ENCODE peak calls at places on chromosomes 3 and 15, in nine cellular contexts. Q is WERI-Rb-1, D is progenitor cell of endocrine pancreas, I is B cell, Z is body of pancreas, A is A549, F is fibroblast of mammary gland, J is bronchial epithelial cell, B is D721Med. R is an unnamed sample.

GRCh38 chr3:5095879-5096278 is 26.2 kb upstream of the ARL8B start:
- DNase-seq in Q (no peak), D (peak), I (peak), Z (no peak), A (no peak), F (peak), J (no peak), B (no peak), R (peak)

GRCh38 chr3:5058463-5058862 is 63.6 kb upstream of the ARL8B start:
- DNase-seq in Q (no peak), D (no peak), I (no peak), Z (no peak), A (no peak), F (peak), J (peak), B (no peak), R (no peak)

GRCh38 chr3:7562892-7563291 is 702.0 kb downstream of the GRM7 start:
- DNase-seq in Q (no peak), D (no peak), I (no peak), Z (no peak), A (no peak), F (no peak), J (peak), B (no peak), R (no peak)

GRCh38 chr3:129633751-129634481 is 27.4 kb upstream of the PLXND1 start:
- DNase-seq in Q (peak), D (no peak), I (no peak), Z (no peak), A (no peak), F (no peak), J (no peak), B (peak), R (no peak)

GRCh38 chr3:177693596-177693995 is 496.3 kb upstream of the TBL1XR1 start:
- DNase-seq in Q (no peak), D (no peak), I (no peak), Z (no peak), A (no peak), F (no peak), J (no peak), B (no peak), R (no peak)

GRCh38 chr15:82108489-82109078 is 62.8 kb upstream of the MEX3B start:
- DNase-seq in Q (peak), D (peak), I (peak), Z (peak), A (peak), F (peak), J (peak), B (no peak), R (peak)

GRCh38 chr3:113773381-113773780 is 26.5 kb downstream of the ATP6V1A start:
- DNase-seq in Q (no peak), D (no peak), I (no peak), Z (no peak), A (no peak), F (peak), J (no peak), B (no peak), R (no peak)

GRCh38 chr15:80773122-80773551 is 6.0 kb upstream of the CEMIP start:
- DNase-seq in Q (peak), D (no peak), I (no peak), Z (no peak), A (no peak), F (peak), J (peak), B (no peak), R (no peak)

GRCh38 chr3:163919154-163919553 is 1159.1 kb downstream of the SI start:
- DNase-seq in Q (no peak), D (no peak), I (no peak), Z (no peak), A (no peak), F (no peak), J (peak), B (no peak), R (no peak)

GRCh38 chr15:56053046-56053400 is 59.6 kb upstream of the NEDD4 start:
- DNase-seq in Q (no peak), D (no peak), I (no peak), Z (no peak), A (no peak), F (no peak), J (no peak), B (no peak), R (no peak)

GRCh38 chr3:52533623-52534280 is at the start of gene NT5DC2:
- DNase-seq in Q (peak), D (peak), I (peak), Z (peak), A (peak), F (peak), J (no peak), B (peak), R (peak)

GRCh38 chr15:32888221-32888761 is 170.5 kb downstream of the GREM1 start:
- DNase-seq in Q (no peak), D (no peak), I (no peak), Z (no peak), A (no peak), F (peak), J (peak), B (no peak), R (no peak)

GRCh38 chr3:98325055-98325454 is 28.6 kb upstream of the OR5K4 start:
- DNase-seq in Q (no peak), D (no peak), I (no peak), Z (peak), A (no peak), F (no peak), J (peak), B (no peak), R (no peak)

GRCh38 chr15:88018865-88019626 is 237.5 kb downstream of the NTRK3 start:
- DNase-seq in Q (peak), D (no peak), I (no peak), Z (no peak), A (no peak), F (peak), J (peak), B (no peak), R (peak)

GRCh38 chr3:153284282-153284938 is 122.4 kb downstream of the RAP2B start:
- DNase-seq in Q (no peak), D (no peak), I (peak), Z (peak), A (peak), F (peak), J (peak), B (no peak), R (no peak)

GRCh38 chr15:37015025-37015424 is 85.3 kb downstream of the MEIS2 start:
- DNase-seq in Q (no peak), D (no peak), I (no peak), Z (no peak), A (no peak), F (peak), J (peak), B (no peak), R (no peak)

GRCh38 chr3:128487813-128488635 is 5.0 kb downstream of the GATA2 start:
- DNase-seq in Q (peak), D (no peak), I (peak), Z (peak), A (peak), F (peak), J (peak), B (peak), R (peak)

GRCh38 chr3:121834079-121834730 is 655 bp downstream of the IQCB1 start:
- DNase-seq in Q (no peak), D (no peak), I (peak), Z (no peak), A (peak), F (peak), J (peak), B (no peak), R (no peak)

GRCh38 chr15:70271422-70272088 is 173.8 kb upstream of the TLE3 start:
- DNase-seq in Q (peak), D (no peak), I (no peak), Z (peak), A (peak), F (peak), J (peak), B (no peak), R (no peak)

GRCh38 chr3:9779721-9780450 is 10.1 kb upstream of the CAMK1 start:
- DNase-seq in Q (no peak), D (no peak), I (peak), Z (no peak), A (no peak), F (no peak), J (no peak), B (no peak), R (no peak)

GRCh38 chr3:121660356-121661171 is at the start of gene HCLS1:
- DNase-seq in Q (no peak), D (no peak), I (peak), Z (peak), A (no peak), F (peak), J (peak), B (no peak), R (no peak)

GRCh38 chr3:146679191-146679590 is 74.0 kb upstream of the PLSCR5 start:
- DNase-seq in Q (no peak), D (no peak), I (no peak), Z (no peak), A (no peak), F (no peak), J (no peak), B (no peak), R (no peak)

GRCh38 chr3:188740030-188740429 is 431.7 kb upstream of the TPRG1 start:
- DNase-seq in Q (no peak), D (no peak), I (no peak), Z (no peak), A (no peak), F (no peak), J (no peak), B (no peak), R (no peak)

GRCh38 chr15:64903331-64903950 is 8.3 kb upstream of the ANKDD1A start:
- DNase-seq in Q (no peak), D (no peak), I (no peak), Z (no peak), A (no peak), F (no peak), J (no peak), B (no peak), R (no peak)

GRCh38 chr15:78224024-78224413 is 10.3 kb downstream of the ACSBG1 start:
- DNase-seq in Q (no peak), D (no peak), I (no peak), Z (no peak), A (no peak), F (peak), J (no peak), B (no peak), R (no peak)

GRCh38 chr3:160686955-160687535 is 10.1 kb downstream of the ARL14 start:
- DNase-seq in Q (no peak), D (no peak), I (peak), Z (no peak), A (no peak), F (peak), J (peak), B (no peak), R (no peak)

GRCh38 chr3:66396161-66396760 is 104.6 kb downstream of the LRIG1 start:
- DNase-seq in Q (no peak), D (no peak), I (no peak), Z (peak), A (no peak), F (peak), J (no peak), B (no peak), R (no peak)

GRCh38 chr3:24336101-24336500 is 158.5 kb downstream of the THRB start:
- DNase-seq in Q (no peak), D (no peak), I (no peak), Z (no peak), A (no peak), F (no peak), J (no peak), B (no peak), R (no peak)

GRCh38 chr3:162863579-162863978 is 1367.0 kb downstream of the OTOL1 start:
- DNase-seq in Q (no peak), D (no peak), I (no peak), Z (no peak), A (no peak), F (no peak), J (no peak), B (no peak), R (no peak)

GRCh38 chr3:162865466-162865865 is 1368.9 kb downstream of the OTOL1 start:
- DNase-seq in Q (no peak), D (no peak), I (no peak), Z (no peak), A (no peak), F (no peak), J (no peak), B (no peak), R (no peak)
- TF ChIP-seq CTCF in Q (no peak), D (no peak), I (no peak), Z (no peak), A (no peak), F (no peak), J (no peak), B (no peak), R (no peak)

DNA sequence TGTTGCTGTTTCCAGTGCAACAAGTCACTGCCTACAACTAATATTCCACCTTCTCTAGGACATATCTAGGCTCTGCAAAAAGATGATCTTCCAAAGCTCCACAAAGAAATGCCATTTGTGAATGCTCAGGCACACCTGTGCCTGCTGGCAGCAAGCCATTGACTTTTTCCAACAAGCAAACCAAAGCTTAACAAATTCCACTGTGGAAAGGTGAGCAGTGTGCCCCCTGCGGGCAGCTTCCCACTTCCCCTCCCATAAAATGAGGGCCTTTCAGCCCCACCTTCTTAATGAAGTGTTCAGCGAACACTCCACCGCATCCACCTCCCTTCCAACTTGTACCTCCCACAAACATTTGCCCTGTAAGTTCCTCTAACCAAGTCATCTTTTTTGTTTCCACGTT is 157.5 kb upstream of the SLC24A5 start:
- DNase-seq in Q (no peak), D (no peak), I (no peak), Z (peak), A (no peak), F (no peak), J (no peak), B (no peak), R (no peak)
- TF ChIP-seq CTCF in Q (no peak), D (no peak), I (no peak), Z (peak), A (no peak), F (no peak), J (no peak), B (no peak), R (no peak)

DNA sequence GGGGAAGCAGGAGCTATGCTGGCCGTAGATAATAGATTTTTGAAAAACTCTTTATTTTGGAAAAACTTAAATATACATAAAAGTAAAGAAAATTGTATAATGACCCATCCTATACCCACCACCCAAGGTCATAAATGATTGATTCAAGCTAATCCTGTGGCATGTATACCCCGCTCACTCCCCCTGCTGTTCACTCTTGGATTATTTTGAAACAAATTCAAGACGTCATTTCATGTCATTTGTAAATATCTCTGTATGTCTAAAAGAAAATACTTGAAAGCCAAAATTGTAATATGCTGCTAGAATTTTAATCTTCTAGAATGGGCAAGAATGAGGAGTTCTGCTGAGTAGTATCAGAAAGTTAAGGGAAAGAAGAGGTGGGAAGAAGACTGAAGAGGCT is 241.7 kb downstream of the FEZF2 start:
- DNase-seq in Q (no peak), D (no peak), I (no peak), Z (no peak), A (no peak), F (peak), J (peak), B (no peak), R (no peak)
- TF ChIP-seq CTCF in Q (peak), D (peak), I (no peak), Z (peak), A (no peak), F (peak), J (peak), B (peak), R (peak)

DNA sequence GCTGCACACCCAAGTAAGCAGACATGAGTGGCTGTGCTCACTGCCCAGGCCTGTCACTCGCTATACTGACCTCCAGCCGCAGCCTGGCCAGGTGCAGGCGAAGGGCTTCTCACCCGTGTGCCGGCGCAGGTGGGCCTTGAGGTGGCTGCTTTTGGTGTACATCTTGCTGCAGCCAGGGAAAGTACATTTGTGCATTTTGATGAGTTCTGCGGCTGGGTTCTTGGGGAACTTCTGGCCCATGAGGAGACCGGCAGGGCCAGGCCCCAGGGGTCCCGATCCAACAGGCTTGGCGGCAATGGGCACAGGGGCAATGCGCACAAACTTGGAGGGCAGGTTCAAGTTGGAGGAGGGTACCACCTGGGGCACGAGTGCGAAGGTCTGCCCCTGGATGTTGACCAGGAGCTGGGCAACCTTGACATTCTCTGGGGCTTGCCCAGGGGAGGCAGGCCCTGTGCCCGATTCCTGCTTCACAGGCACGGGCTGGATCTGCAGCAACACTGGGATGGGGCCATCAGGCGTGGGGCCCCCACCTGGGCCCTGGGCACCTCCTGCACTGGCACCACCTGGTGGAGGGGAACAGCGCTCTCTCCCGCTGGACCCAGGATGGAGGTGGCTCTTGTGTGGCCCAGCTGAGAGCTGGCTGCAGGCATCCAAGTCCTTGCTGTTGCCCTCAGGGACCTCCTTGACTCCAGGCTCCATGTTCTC is 5.3 kb downstream of the KLF15 start:
- DNase-seq in Q (peak), D (no peak), I (no peak), Z (peak), A (no peak), F (no peak), J (no peak), B (no peak), R (peak)
- TF ChIP-seq CTCF in Q (peak), D (no peak), I (no peak), Z (peak), A (no peak), F (no peak), J (peak), B (no peak), R (no peak)

GRCh38 chr3:14602006-14602803 is 49.4 kb upstream of the CCDC174 start:
- DNase-seq in Q (peak), D (peak), I (no peak), Z (no peak), A (peak), F (no peak), J (no peak), B (peak), R (no peak)
- TF ChIP-seq CTCF in Q (peak), D (peak), I (no peak), Z (peak), A (peak), F (no peak), J (no peak), B (peak), R (peak)

GRCh38 chr3:84077479-84077878 is 881.3 kb upstream of the CADM2 start:
- DNase-seq in Q (peak), D (no peak), I (no peak), Z (no peak), A (no peak), F (no peak), J (peak), B (no peak), R (no peak)
- TF ChIP-seq CTCF in Q (peak), D (peak), I (no peak), Z (no peak), A (peak), F (no peak), J (peak), B (peak), R (peak)

GRCh38 chr3:72998489-72998888 is 1.9 kb downstream of the PPP4R2 start:
- DNase-seq in Q (no peak), D (no peak), I (no peak), Z (no peak), A (no peak), F (no peak), J (no peak), B (no peak), R (no peak)

GRCh38 chr3:72997421-72997961 is 880 bp downstream of the PPP4R2 start:
- DNase-seq in Q (peak), D (no peak), I (peak), Z (no peak), A (peak), F (peak), J (peak), B (no peak), R (no peak)

GRCh38 chr3:72996121-72996472 is 514 bp upstream of the PPP4R2 start:
- DNase-seq in Q (no peak), D (no peak), I (no peak), Z (no peak), A (no peak), F (no peak), J (no peak), B (no peak), R (no peak)

GRCh38 chr3:72995337-72995736 is 1.3 kb upstream of the PPP4R2 start:
- DNase-seq in Q (no peak), D (no peak), I (no peak), Z (no peak), A (no peak), F (no peak), J (no peak), B (no peak), R (no peak)

DNA sequence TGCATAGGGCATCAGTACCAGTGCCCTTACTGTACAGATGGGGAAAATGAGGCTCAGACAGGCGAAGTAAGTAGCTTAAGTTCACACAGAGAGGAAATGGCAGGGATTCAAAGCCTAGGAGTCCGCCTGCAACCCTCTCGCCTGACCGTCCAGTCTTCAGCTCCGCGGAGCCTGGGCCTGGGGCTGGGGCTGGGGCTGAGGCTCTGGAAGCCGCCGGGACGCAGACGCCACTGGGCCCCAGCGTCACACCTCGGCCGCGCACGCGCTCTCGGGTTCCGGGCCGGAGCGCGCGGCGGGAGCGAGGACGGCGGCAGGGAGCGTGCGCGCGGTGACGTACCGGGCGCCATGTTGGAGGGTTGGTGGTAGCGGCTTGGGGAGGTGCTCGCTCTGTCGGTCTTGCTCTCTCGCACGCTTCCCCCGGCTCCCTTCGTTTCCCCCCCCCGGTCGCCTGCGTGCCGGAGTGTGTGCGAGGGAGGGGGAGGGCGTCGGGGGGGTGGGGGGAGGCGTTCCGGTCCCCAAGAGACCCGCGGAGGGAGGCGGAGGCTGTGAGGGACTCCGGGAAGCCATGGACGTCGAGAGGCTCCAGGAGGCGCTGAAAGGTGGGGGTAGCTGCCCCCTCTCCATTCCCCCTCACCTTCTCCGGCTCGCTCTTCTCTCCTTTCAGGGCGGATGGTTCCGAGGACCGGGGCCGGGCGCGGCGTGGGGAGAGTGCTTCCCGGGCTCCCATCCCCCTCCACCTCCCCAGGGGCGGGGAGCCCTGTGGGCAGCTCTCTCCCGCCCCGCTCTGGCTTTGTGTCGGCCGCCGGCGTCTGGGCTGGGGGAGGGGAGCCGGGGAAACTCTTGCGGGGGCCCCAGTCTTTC is at the start of gene PPP4R2:
- DNase-seq in Q (peak), D (peak), I (peak), Z (peak), A (peak), F (peak), J (peak), B (peak), R (peak)
- TF ChIP-seq CTCF in Q (peak), D (no peak), I (no peak), Z (peak), A (no peak), F (no peak), J (no peak), B (no peak), R (no peak)

R was measured in glutamatergic neuron.